ENCODE peak calls at places on chromosomes 11 and 22, in ten cellular contexts. N, V, S, Y, I, W, H, B, L and D are unnamed samples.

GRCh38 chr11:76791861-76792260 is 8.7 kb downstream of the TSKU start:
- DNase-seq in B (no peak), S (no peak), N (no peak), V (no peak), L (peak), Y (no peak), I (no peak), W (no peak), H (no peak), D (peak)

GRCh38 chr11:45073575-45074225 is 72.7 kb upstream of the PRDM11 start:
- DNase-seq in S (no peak), V (no peak), B (peak), W (no peak), N (no peak), Y (no peak), I (no peak), L (no peak), H (no peak), D (no peak)

GRCh38 chr11:92276773-92277172 is 52.2 kb downstream of the FAT3 start:
- DNase-seq in V (no peak), N (no peak), L (peak), I (peak), H (no peak), W (no peak), B (no peak), Y (no peak), S (no peak), D (peak)

GRCh38 chr11:71089571-71089970 is 162.8 kb downstream of the SHANK2 start:
- DNase-seq in S (no peak), V (no peak), L (no peak), I (no peak), Y (no peak), B (no peak), W (no peak), H (no peak), N (no peak), D (no peak)

GRCh38 chr22:42343136-42343484 is 72.7 kb upstream of the TCF20 start:
- DNase-seq in L (no peak), N (no peak), I (no peak), Y (no peak), B (peak), W (no peak), S (no peak), H (peak), V (peak), D (no peak)

GRCh38 chr22:25334091-25334490 is 114.7 kb downstream of the CRYBB2 start:
- DNase-seq in B (peak), H (peak), V (no peak), N (no peak), L (peak), S (peak), I (peak), W (peak), Y (peak), D (no peak)

GRCh38 chr11:43943931-43944751 is 1.7 kb downstream of the C11orf96 start:
- DNase-seq in L (no peak), N (no peak), V (no peak), Y (peak), B (peak), W (no peak), H (no peak), I (peak), S (no peak), D (no peak)

GRCh38 chr11:66881436-66881835 is 24.6 kb downstream of the LRFN4 start:
- DNase-seq in L (no peak), N (no peak), W (no peak), Y (no peak), B (no peak), I (no peak), H (no peak), S (no peak), V (no peak), D (no peak)

GRCh38 chr11:47854667-47855066 is 6.5 kb upstream of the NUP160 start:
- DNase-seq in L (no peak), B (no peak), V (no peak), S (no peak), W (no peak), I (no peak), Y (no peak), N (no peak), H (no peak), D (no peak)

GRCh38 chr11:6468712-6469495 is 4.8 kb downstream of the TRIM3 start:
- DNase-seq in B (peak), N (peak), I (peak), V (peak), L (peak), S (peak), Y (peak), H (no peak), W (no peak), D (peak)

GRCh38 chr11:12281571-12282478 is 95.5 kb upstream of the PARVA start:
- DNase-seq in H (peak), W (peak), N (no peak), Y (peak), S (peak), V (peak), B (peak), I (peak), L (peak), D (peak)

GRCh38 chr11:86765146-86765663 is 35.1 kb upstream of the PRSS23 start:
- DNase-seq in B (no peak), N (no peak), L (no peak), W (no peak), S (no peak), I (no peak), Y (no peak), H (no peak), V (no peak), D (no peak)

GRCh38 chr11:44750440-44751005 is 23.8 kb downstream of the TSPAN18 start:
- DNase-seq in V (no peak), H (no peak), Y (peak), S (no peak), I (no peak), L (no peak), B (no peak), N (no peak), W (no peak), D (no peak)

GRCh38 chr22:31271485-31271884 is 20.8 kb downstream of the PIK3IP1 start:
- DNase-seq in W (no peak), I (no peak), Y (no peak), L (no peak), N (no peak), V (no peak), B (no peak), H (no peak), S (no peak), D (no peak)

GRCh38 chr11:13229675-13230359 is 47.8 kb upstream of the BMAL1 start:
- DNase-seq in B (no peak), I (no peak), N (no peak), L (peak), H (no peak), V (no peak), W (no peak), Y (no peak), S (no peak), D (no peak)

GRCh38 chr22:39013923-39014722 is at the start of gene APOBEC3C:
- DNase-seq in B (peak), Y (peak), W (peak), H (peak), N (no peak), S (peak), L (peak), V (peak), I (peak), D (peak)

GRCh38 chr22:25141994-25142620 is 57.6 kb upstream of the CRYBB3 start:
- DNase-seq in B (no peak), W (no peak), V (no peak), S (peak), I (no peak), H (no peak), L (no peak), Y (peak), N (no peak), D (no peak)

GRCh38 chr22:26610072-26610958 is 7.5 kb downstream of the CRYBB1 start:
- DNase-seq in L (peak), H (no peak), S (no peak), I (peak), Y (no peak), B (peak), V (peak), W (no peak), N (no peak), D (peak)

GRCh38 chr11:27807594-27807993 is 107.3 kb upstream of the BDNF start:
- DNase-seq in N (no peak), B (no peak), I (no peak), H (no peak), V (no peak), W (no peak), L (peak), Y (no peak), S (no peak), D (peak)